ENCODE peak calls at places on chromosomes 6 and 20, in ten cellular contexts. L is IMR-90, F is substantia nigra, Z is RWPE1, S is left ventricle myocardium inferior, B is PC-3, U is PC-9, Y is dorsolateral prefrontal cortex, A is transverse colon, K is tibial artery. W is an unnamed sample.

GRCh38 chr6:70520575-70520974 is 46.2 kb upstream of the SDHAF4 start:
- DNase-seq in L (peak), F (no peak), Z (no peak), S (no peak), B (peak), U (no peak), Y (no peak), A (no peak), K (no peak), W (no peak)

GRCh38 chr20:54665812-54666211 is 190.4 kb downstream of the DOK5 start:
- DNase-seq in L (no peak), F (no peak), Z (no peak), S (no peak), B (no peak), U (no peak), Y (no peak), A (no peak), K (no peak), W (no peak)

GRCh38 chr6:135520781-135521180 is 23.2 kb upstream of the AHI1 start:
- DNase-seq in L (peak), F (no peak), Z (no peak), S (no peak), B (no peak), U (no peak), Y (no peak), A (no peak), K (no peak), W (no peak)

GRCh38 chr20:32479012-32479411 is 106.1 kb downstream of the NOL4L start:
- DNase-seq in L (no peak), F (no peak), Z (no peak), S (no peak), B (no peak), U (no peak), Y (peak), A (no peak), K (no peak), W (no peak)

GRCh38 chr6:146803601-146804000 is 204.8 kb downstream of the ADGB start:
- DNase-seq in L (no peak), F (peak), Z (no peak), S (peak), B (no peak), U (no peak), Y (no peak), A (no peak), K (no peak), W (no peak)

GRCh38 chr6:1678966-1679690 is 69.4 kb downstream of the FOXC1 start:
- DNase-seq in L (no peak), F (peak), Z (no peak), S (no peak), B (no peak), U (no peak), Y (no peak), A (no peak), K (no peak), W (no peak)

GRCh38 chr6:160995271-160995670 is 3.7 kb downstream of the MAP3K4 start:
- DNase-seq in L (no peak), F (no peak), Z (no peak), S (no peak), B (no peak), U (no peak), Y (no peak), A (no peak), K (no peak), W (no peak)

GRCh38 chr6:437042-437402 is 45.5 kb downstream of the IRF4 start:
- DNase-seq in L (peak), F (no peak), Z (no peak), S (no peak), B (peak), U (no peak), Y (no peak), A (no peak), K (no peak), W (no peak)

GRCh38 chr6:31784270-31784925 is 7.3 kb upstream of the VWA7 start:
- DNase-seq in L (no peak), F (no peak), Z (no peak), S (no peak), B (no peak), U (no peak), Y (no peak), A (no peak), K (no peak), W (no peak)

GRCh38 chr6:35589201-35589739 is 76.6 kb upstream of the TULP1 start:
- DNase-seq in L (no peak), F (no peak), Z (no peak), S (no peak), B (no peak), U (no peak), Y (no peak), A (no peak), K (no peak), W (no peak)

GRCh38 chr20:56422131-56422823 is 10.2 kb downstream of the CASS4 start:
- DNase-seq in L (peak), F (no peak), Z (peak), S (no peak), B (peak), U (peak), Y (no peak), A (no peak), K (no peak), W (no peak)

GRCh38 chr20:17790308-17790707 is 90.5 kb downstream of the BANF2 start:
- DNase-seq in L (peak), F (no peak), Z (no peak), S (no peak), B (no peak), U (no peak), Y (no peak), A (no peak), K (no peak), W (no peak)

GRCh38 chr20:17787816-17788215 is 88.0 kb downstream of the BANF2 start:
- DNase-seq in L (no peak), F (no peak), Z (no peak), S (no peak), B (no peak), U (no peak), Y (no peak), A (no peak), K (no peak), W (no peak)

GRCh38 chr20:17785007-17785406 is 85.2 kb downstream of the BANF2 start:
- DNase-seq in L (no peak), F (no peak), Z (no peak), S (no peak), B (no peak), U (no peak), Y (no peak), A (no peak), K (no peak), W (no peak)

GRCh38 chr20:17782768-17783167 is 83.0 kb downstream of the BANF2 start:
- DNase-seq in L (no peak), F (no peak), Z (no peak), S (no peak), B (no peak), U (no peak), Y (no peak), A (no peak), K (no peak), W (no peak)

DNA sequence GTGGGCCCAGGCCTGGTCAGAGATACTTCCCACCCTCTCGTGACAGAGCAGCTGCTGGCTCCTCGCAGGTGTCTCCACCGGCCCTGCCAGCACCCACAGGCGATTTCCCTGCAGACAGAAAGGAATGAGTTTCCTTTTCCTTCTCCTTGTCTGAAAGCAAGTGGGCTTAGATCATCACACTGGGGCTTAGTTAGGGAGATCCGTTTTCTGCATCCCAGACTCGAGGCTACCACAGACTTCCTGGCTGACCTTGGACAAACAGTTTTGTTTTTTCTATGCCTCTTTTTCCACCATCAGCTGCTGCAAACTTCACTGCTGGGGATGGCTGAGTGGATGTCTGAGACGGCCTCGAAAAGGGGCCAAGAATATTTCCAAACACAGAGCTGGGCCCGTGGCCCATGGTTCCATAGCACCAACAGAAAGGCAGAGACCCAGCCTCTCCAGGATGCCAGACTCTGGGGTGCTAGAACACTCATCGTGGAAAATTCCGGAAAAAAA is 86.5 kb downstream of the BANF2 start:
- DNase-seq in L (peak), F (no peak), Z (no peak), S (peak), B (no peak), U (no peak), Y (no peak), A (no peak), K (peak), W (no peak)
- H3K27ac ChIP-seq in L (peak), F (no peak), Z (no peak), S (peak), B (no peak), U (no peak), Y (no peak), A (no peak), K (peak), W (no peak)

DNA sequence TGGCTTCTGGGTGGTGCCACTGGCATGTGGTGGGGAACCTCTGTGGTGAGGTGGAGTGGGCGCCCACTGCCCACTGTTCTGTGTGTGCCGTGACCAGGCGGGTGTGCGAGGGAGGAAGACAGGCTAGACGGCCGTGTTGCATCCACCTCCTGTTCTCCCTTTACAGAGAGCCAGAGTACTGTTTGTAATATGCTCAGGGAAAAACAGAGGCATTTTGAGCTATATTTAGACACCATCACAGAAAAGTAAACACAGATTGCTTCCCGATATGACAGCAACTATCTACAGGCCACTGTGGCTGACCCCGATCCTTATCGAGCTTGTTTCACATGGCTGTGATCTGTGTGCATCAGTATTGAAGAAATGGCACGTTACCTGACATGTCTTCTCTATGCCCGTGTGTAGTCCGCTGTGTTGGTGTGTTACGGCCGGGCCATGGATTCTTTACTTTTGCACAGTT is 45.6 kb downstream of the ARID1B start:
- DNase-seq in L (no peak), F (no peak), Z (no peak), S (no peak), B (no peak), U (no peak), Y (no peak), A (no peak), K (no peak), W (no peak)
- H3K27ac ChIP-seq in L (no peak), F (peak), Z (no peak), S (peak), B (no peak), U (no peak), Y (peak), A (no peak), K (peak), W (peak)

GRCh38 chr6:25042599-25042936 is 106.8 kb upstream of the RIPOR2 start:
- DNase-seq in L (no peak), F (no peak), Z (no peak), S (no peak), B (peak), U (no peak), Y (no peak), A (no peak), K (no peak), W (no peak)
- H3K27ac ChIP-seq in L (no peak), F (no peak), Z (no peak), S (no peak), B (no peak), U (no peak), Y (no peak), A (peak), K (no peak), W (no peak)

GRCh38 chr6:3784423-3784822 is 32.9 kb upstream of the PXDC1 start:
- DNase-seq in L (no peak), F (no peak), Z (no peak), S (no peak), B (no peak), U (no peak), Y (no peak), A (no peak), K (no peak), W (no peak)

GRCh38 chr6:3786131-3786530 is 34.6 kb upstream of the PXDC1 start:
- DNase-seq in L (no peak), F (no peak), Z (no peak), S (no peak), B (peak), U (no peak), Y (no peak), A (no peak), K (no peak), W (no peak)

GRCh38 chr6:3784885-3785744 is 33.6 kb upstream of the PXDC1 start:
- DNase-seq in L (no peak), F (no peak), Z (no peak), S (no peak), B (no peak), U (no peak), Y (no peak), A (no peak), K (no peak), W (no peak)

GRCh38 chr6:3782876-3783832 is 31.6 kb upstream of the PXDC1 start:
- DNase-seq in L (peak), F (no peak), Z (no peak), S (no peak), B (peak), U (no peak), Y (no peak), A (no peak), K (no peak), W (no peak)

GRCh38 chr6:3785745-3786098 is 34.2 kb upstream of the PXDC1 start:
- DNase-seq in L (no peak), F (no peak), Z (no peak), S (no peak), B (no peak), U (no peak), Y (no peak), A (no peak), K (no peak), W (no peak)
- H3K27ac ChIP-seq in L (no peak), F (no peak), Z (peak), S (no peak), B (no peak), U (peak), Y (no peak), A (no peak), K (no peak), W (no peak)

DNA sequence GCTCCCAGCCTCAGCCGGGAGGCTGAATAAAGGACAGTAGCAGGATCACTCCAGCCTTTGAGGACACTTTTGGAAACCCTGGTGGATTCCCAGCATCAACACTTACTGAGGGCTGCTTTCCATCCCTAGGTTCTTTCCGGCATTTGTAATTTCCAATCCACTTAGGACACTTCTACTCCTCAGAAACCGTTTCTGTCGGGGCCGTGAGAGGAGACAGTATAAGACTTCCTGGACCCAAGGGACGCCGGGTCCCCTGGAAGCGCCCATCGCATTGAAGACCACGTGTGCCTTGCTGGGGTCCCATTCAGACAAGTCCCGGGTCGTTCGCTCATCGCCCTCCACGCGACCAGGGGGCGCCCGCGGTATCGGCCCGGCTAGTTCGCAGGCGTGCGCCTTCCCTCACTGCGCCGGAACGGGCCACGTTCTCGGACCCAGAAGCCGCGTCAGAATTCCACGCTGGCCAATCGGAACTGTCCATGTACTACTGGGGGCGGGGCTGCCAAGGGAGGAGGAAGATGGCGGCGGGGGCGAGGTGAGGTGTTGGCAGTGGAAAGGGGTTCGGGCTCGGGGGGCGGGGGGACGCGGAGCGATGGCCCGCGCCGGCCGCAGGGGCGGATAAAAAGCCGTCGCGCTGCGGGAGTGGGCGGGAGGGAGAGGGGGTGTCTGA is at the start of gene NUS1:
- DNase-seq in L (peak), F (peak), Z (peak), S (peak), B (peak), U (peak), Y (peak), A (peak), K (peak), W (peak)
- H3K27ac ChIP-seq in L (peak), F (peak), Z (peak), S (peak), B (no peak), U (peak), Y (peak), A (peak), K (peak), W (peak)

W was measured in adrenal gland.